ENCODE peak calls at places on chromosomes 12 and 14, in eight cellular contexts. M, J, K, U, Z, R, C and D are unnamed samples.

GRCh38 chr12:45789025-45789424 is 59.5 kb downstream of the ARID2 start:
- DNase-seq in M (no peak), J (peak), K (no peak), U (no peak), Z (no peak), R (no peak), C (peak), D (no peak)

GRCh38 chr14:65281991-65282908 is 130.3 kb upstream of the FUT8 start:
- DNase-seq in M (no peak), J (peak), K (no peak), U (no peak), Z (peak), R (no peak), C (no peak), D (no peak)

GRCh38 chr14:90319173-90319572 is 12.6 kb downstream of the NRDE2 start:
- DNase-seq in M (no peak), J (peak), K (no peak), U (no peak), Z (no peak), R (no peak), C (no peak), D (no peak)

GRCh38 chr12:6635856-6636521 is at the start of gene LPAR5:
- DNase-seq in M (peak), J (peak), K (no peak), U (no peak), Z (no peak), R (peak), C (no peak), D (peak)

GRCh38 chr14:93994919-93995682 is 2.0 kb upstream of the CCDC197 start:
- DNase-seq in M (no peak), J (peak), K (no peak), U (no peak), Z (peak), R (peak), C (no peak), D (no peak)

GRCh38 chr12:57517187-57517586 is 3.1 kb downstream of the DDIT3 start:
- DNase-seq in M (no peak), J (peak), K (no peak), U (no peak), Z (no peak), R (no peak), C (peak), D (no peak)

GRCh38 chr14:42316746-42317145 is 710.1 kb downstream of the LRFN5 start:
- DNase-seq in M (no peak), J (no peak), K (no peak), U (no peak), Z (no peak), R (no peak), C (no peak), D (no peak)

GRCh38 chr12:2791086-2791485 is 3.7 kb upstream of the FKBP4 start:
- DNase-seq in M (no peak), J (no peak), K (no peak), U (no peak), Z (no peak), R (no peak), C (no peak), D (no peak)

GRCh38 chr12:123660328-123660727 is 10.6 kb upstream of the TCTN2 start:
- DNase-seq in M (no peak), J (peak), K (no peak), U (no peak), Z (peak), R (no peak), C (no peak), D (no peak)

GRCh38 chr12:32249701-32250270 is 143.1 kb downstream of the BICD1 start:
- DNase-seq in M (no peak), J (no peak), K (no peak), U (no peak), Z (no peak), R (no peak), C (no peak), D (no peak)

GRCh38 chr14:46034305-46034704 is 617.3 kb downstream of the RPL10L start:
- DNase-seq in M (no peak), J (no peak), K (no peak), U (no peak), Z (no peak), R (no peak), C (no peak), D (no peak)

GRCh38 chr14:73977896-73978295 is 27.8 kb downstream of the COQ6 start:
- DNase-seq in M (no peak), J (no peak), K (no peak), U (no peak), Z (no peak), R (no peak), C (no peak), D (no peak)

GRCh38 chr12:51620448-51620847 is 29.4 kb downstream of the SCN8A start:
- DNase-seq in M (no peak), J (peak), K (no peak), U (no peak), Z (no peak), R (no peak), C (no peak), D (no peak)

GRCh38 chr12:13442457-13442856 is 245.9 kb downstream of the EMP1 start:
- DNase-seq in M (no peak), J (no peak), K (no peak), U (no peak), Z (no peak), R (no peak), C (no peak), D (no peak)

GRCh38 chr12:77893918-77894317 is 63.2 kb downstream of the NAV3 start:
- DNase-seq in M (no peak), J (peak), K (no peak), U (peak), Z (peak), R (peak), C (no peak), D (no peak)

GRCh38 chr12:109462868-109463692 is 14.0 kb downstream of the KCTD10 start:
- DNase-seq in M (no peak), J (peak), K (no peak), U (no peak), Z (peak), R (peak), C (peak), D (no peak)

GRCh38 chr12:62813031-62813829 is 121.7 kb downstream of the PPM1H start:
- DNase-seq in M (peak), J (peak), K (no peak), U (no peak), Z (peak), R (peak), C (peak), D (no peak)

GRCh38 chr14:53780156-53780555 is 176.5 kb downstream of the BMP4 start:
- DNase-seq in M (no peak), J (no peak), K (no peak), U (no peak), Z (no peak), R (no peak), C (no peak), D (no peak)

GRCh38 chr14:42944284-42944683 is 1337.6 kb downstream of the LRFN5 start:
- DNase-seq in M (no peak), J (peak), K (no peak), U (no peak), Z (peak), R (no peak), C (no peak), D (no peak)

GRCh38 chr12:132618683-132619043 is at the start of gene P2RX2:
- DNase-seq in M (no peak), J (no peak), K (no peak), U (peak), Z (no peak), R (no peak), C (peak), D (no peak)

GRCh38 chr14:93175492-93175891 is 9.2 kb downstream of the MOAP1 start:
- DNase-seq in M (no peak), J (no peak), K (no peak), U (no peak), Z (no peak), R (no peak), C (no peak), D (no peak)

DNA sequence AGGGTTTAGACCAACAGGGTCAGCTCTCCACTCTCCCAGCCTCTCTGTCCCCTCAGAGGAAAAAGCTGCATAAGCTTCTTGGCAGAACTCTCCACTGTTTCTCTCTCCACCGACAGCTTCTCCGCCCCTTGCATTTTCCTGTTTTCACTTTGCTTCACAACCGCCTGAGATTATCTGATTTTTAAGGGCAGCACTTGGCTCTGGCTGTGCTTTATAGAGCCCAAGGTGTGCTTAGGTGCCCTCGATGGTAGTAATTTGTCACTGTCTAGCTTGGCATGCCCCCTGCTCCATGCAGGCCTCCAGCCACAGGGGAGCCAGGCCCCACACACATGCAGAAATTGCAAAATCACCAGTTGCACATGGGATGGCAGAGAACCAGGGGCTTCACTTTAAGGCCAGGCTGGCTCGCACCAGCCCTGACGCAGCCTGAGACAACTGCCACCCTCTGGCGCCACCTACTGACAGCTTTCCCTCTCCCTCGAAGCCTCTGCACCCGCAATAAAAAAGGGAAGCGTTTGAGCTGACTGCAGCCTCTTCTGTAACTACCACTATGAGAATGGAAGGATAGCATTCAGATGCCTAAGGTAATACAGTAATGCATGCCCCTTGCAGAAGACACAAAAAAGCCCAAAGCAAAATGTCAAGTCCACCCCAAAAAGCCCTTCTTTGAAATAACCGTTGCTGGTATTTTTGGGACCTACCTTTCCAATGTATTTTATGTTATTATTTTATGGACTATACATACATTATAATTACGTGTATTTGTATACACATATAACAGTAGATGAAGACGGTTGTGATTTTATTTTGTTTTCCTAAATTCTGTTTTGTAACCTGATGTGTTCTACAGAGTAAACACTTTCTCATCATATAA is 32.0 kb upstream of the RIMBP2 start:
- DNase-seq in M (peak), J (peak), K (peak), U (peak), Z (peak), R (peak), C (peak), D (peak)
- TF ChIP-seq CTCF in M (peak), J (peak), K (peak), U (peak), Z (peak), R (peak), C (peak), D (peak)

GRCh38 chr12:66000958-66001357 is 129.6 kb downstream of the LLPH start:
- DNase-seq in M (no peak), J (no peak), K (no peak), U (no peak), Z (no peak), R (no peak), C (no peak), D (no peak)
- TF ChIP-seq CTCF in M (no peak), J (no peak), K (no peak), U (no peak), Z (no peak), R (no peak), C (no peak), D (no peak)

GRCh38 chr12:125092108-125092871 is 27.1 kb downstream of the AACS start:
- DNase-seq in M (no peak), J (peak), K (no peak), U (no peak), Z (no peak), R (peak), C (no peak), D (no peak)

GRCh38 chr12:125093681-125094025 is 28.4 kb downstream of the AACS start:
- DNase-seq in M (no peak), J (no peak), K (no peak), U (no peak), Z (no peak), R (no peak), C (no peak), D (no peak)

GRCh38 chr12:125090437-125090836 is 25.2 kb downstream of the AACS start:
- DNase-seq in M (no peak), J (no peak), K (no peak), U (no peak), Z (no peak), R (no peak), C (no peak), D (no peak)

GRCh38 chr12:125091401-125091800 is 26.2 kb downstream of the AACS start:
- DNase-seq in M (no peak), J (no peak), K (no peak), U (no peak), Z (no peak), R (no peak), C (no peak), D (no peak)

DNA sequence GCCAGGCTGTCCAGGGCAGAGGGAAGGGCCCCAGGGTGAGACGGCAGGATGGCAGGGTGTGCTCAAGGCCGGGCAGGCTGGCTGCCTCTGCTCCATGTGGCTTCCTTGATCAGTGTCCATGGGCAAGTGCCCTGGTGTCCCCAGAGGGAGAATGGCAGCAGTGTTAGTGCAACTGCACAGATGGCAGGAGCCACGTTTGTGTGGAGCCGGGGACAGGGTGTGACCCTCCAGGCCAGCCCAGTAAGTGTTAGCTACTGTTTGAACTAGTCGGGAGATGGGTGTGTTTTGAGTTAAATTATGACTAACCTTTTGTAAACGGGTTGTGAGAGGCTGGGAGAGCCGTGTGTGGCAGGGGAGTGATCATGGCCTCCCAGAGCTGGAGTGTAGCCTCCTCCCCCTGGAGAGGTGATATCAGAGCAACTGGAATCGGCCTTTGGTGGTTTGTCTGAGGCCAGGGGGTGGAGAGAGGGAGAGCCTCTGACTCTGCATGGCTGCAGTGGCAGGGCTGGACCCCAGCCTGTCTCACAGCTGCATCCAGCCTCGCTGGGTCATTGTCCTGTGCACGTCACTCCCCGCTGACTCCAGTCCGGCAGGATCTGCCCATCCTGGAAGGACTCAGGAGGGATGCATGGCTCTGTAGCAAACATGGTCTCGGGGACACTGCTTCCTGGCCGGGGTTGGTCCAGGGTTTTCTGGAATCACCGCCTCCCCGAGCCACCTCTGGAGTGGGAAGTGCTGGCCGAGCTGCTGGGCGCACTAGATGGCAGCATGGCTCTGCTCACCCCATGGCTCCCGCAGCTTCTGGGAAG is 27.8 kb downstream of the AACS start:
- DNase-seq in M (no peak), J (peak), K (no peak), U (no peak), Z (no peak), R (peak), C (no peak), D (no peak)
- TF ChIP-seq CTCF in M (no peak), J (no peak), K (peak), U (no peak), Z (no peak), R (peak), C (no peak), D (no peak)

DNA sequence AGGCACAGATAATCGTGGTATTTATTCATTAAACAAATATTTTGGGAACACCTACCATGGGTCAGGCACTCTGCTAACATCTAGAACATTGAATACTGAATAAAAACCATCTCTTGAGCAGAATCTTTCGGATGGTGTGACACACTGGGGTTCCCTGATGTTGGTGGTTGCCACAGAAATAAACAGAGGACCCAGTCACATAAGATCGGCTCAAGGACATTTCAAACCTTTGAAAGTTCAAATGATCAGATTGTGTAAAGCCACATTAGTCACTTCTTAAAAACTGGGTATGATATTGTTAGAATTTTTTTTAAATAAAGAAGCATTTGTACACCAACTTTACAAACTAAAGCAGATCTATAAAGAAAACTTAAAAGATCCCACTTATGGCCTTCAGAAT is 39.0 kb downstream of the NR1H4 start:
- DNase-seq in M (no peak), J (no peak), K (no peak), U (no peak), Z (no peak), R (no peak), C (no peak), D (no peak)
- TF ChIP-seq CTCF in M (no peak), J (no peak), K (no peak), U (no peak), Z (no peak), R (no peak), C (no peak), D (no peak)

GRCh38 chr12:98954506-98954905 is 309.4 kb downstream of the APAF1 start:
- DNase-seq in M (no peak), J (no peak), K (no peak), U (no peak), Z (no peak), R (no peak), C (no peak), D (no peak)

GRCh38 chr12:98951401-98951800 is 306.3 kb downstream of the APAF1 start:
- DNase-seq in M (no peak), J (no peak), K (no peak), U (no peak), Z (no peak), R (no peak), C (no peak), D (no peak)

GRCh38 chr12:98955284-98955683 is 310.2 kb downstream of the APAF1 start:
- DNase-seq in M (no peak), J (peak), K (no peak), U (no peak), Z (no peak), R (no peak), C (peak), D (no peak)
- TF ChIP-seq CTCF in M (peak), J (peak), K (peak), U (no peak), Z (peak), R (no peak), C (peak), D (no peak)

DNA sequence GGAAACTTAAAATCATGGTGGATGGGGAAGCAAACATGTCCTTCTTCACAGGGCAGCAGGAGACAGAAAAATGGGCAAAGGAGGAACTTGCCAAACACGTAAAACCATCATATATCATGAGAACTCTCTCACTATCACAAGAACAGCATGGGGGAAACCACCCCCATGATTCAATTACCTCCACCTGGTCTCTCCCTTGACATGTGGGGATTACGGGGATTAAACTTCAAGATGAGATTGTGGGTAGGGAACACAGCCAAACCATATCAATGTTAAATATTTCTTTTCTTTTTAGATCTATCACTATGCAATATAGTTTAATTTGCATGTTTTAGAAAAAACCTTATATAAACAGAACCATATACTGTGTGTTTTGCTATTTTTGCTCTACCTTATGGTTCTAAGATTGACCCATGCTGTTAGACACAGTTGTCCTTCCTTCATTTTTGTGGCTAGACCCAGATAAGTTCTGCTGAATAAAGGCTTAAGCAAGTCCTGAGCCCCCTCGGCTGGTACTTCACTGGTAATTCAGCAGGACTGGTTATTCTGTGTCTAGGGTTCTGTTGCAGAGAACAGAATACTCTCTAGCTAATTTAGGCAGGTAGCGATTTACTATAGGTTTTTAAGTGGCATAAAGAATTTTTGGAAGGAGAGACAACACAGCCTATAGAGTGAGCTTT is 253.7 kb upstream of the HMGA2 start:
- DNase-seq in M (no peak), J (no peak), K (no peak), U (no peak), Z (no peak), R (no peak), C (no peak), D (no peak)
- TF ChIP-seq CTCF in M (no peak), J (no peak), K (no peak), U (no peak), Z (no peak), R (no peak), C (no peak), D (no peak)